ENCODE peak calls at places on chromosomes 1 and 21, in six cellular contexts. W is WERI-Rb-1, P is fibroblast of pulmonary artery, A is psoas muscle, Z is adipocyte, U is PC-3. E is an unnamed sample.
A peak's percentile ranks its signal among the peaks of the same experiment; 100 is the strongest.

GRCh38 chr21:32298148-32298559 is 501 bp upstream of the MRAP start:
- DNase-seq in W (no peak), P (peak; percentile 38), A (no peak), Z (peak; percentile 7), U (no peak), E (peak; percentile 80)

GRCh38 chr1:202365092-202365815 is 16.8 kb downstream of the PPP1R12B start:
- DNase-seq in W (no peak), P (peak; percentile 57), A (peak; percentile 25), Z (peak; percentile 63), U (no peak), E (peak; percentile 57)

GRCh38 chr1:210801501-210801900 is 332.4 kb downstream of the KCNH1 start:
- DNase-seq in W (no peak), P (no peak), A (no peak), Z (no peak), U (no peak), E (no peak)

GRCh38 chr1:36787312-36787711 is 247.0 kb downstream of the GRIK3 start:
- DNase-seq in W (no peak), P (no peak), A (no peak), Z (no peak), U (no peak), E (no peak)

GRCh38 chr1:67853704-67854103 is 20.4 kb upstream of the GNG12 start:
- DNase-seq in W (peak; percentile 83), P (peak; percentile 87), A (peak; percentile 27), Z (peak; percentile 85), U (peak; percentile 85), E (peak; percentile 97)

GRCh38 chr1:8554956-8555534 is 237.1 kb downstream of the SLC45A1 start:
- DNase-seq in W (no peak), P (peak; percentile 63), A (no peak), Z (peak; percentile 20), U (peak; percentile 10), E (peak; percentile 72)

GRCh38 chr1:208089971-208090755 is 154.0 kb downstream of the PLXNA2 start:
- DNase-seq in W (no peak), P (no peak), A (no peak), Z (peak; percentile 91), U (no peak), E (peak; percentile 78)

GRCh38 chr1:29156543-29157268 is 25.0 kb downstream of the SRSF4 start:
- DNase-seq in W (no peak), P (peak; percentile 89), A (no peak), Z (no peak), U (no peak), E (peak; percentile 82)

GRCh38 chr1:236282159-236282716 is 480 bp upstream of the ERO1B start:
- DNase-seq in W (no peak), P (no peak), A (peak; percentile 18), Z (no peak), U (no peak), E (no peak)

GRCh38 chr1:91827094-91828006 is 58.6 kb downstream of the TGFBR3 start:
- DNase-seq in W (no peak), P (no peak), A (no peak), Z (no peak), U (no peak), E (no peak)

GRCh38 chr21:31665397-31665796 is 5.9 kb downstream of the SOD1 start:
- DNase-seq in W (no peak), P (peak; percentile 35), A (peak; percentile 29), Z (no peak), U (no peak), E (peak; percentile 73)

GRCh38 chr1:17273096-17273495 is 24.2 kb downstream of the PADI3 start:
- DNase-seq in W (no peak), P (no peak), A (no peak), Z (no peak), U (no peak), E (no peak)

GRCh38 chr1:168504064-168504837 is 39.5 kb downstream of the XCL2 start:
- DNase-seq in W (no peak), P (peak; percentile 88), A (peak; percentile 55), Z (peak; percentile 84), U (no peak), E (no peak)

GRCh38 chr1:171220551-171221175 is 27.6 kb upstream of the FMO1 start:
- DNase-seq in W (no peak), P (peak; percentile 69), A (no peak), Z (peak; percentile 69), U (no peak), E (peak; percentile 82)

GRCh38 chr1:177132141-177132540 is 32.4 kb downstream of the ASTN1 start:
- DNase-seq in W (no peak), P (no peak), A (no peak), Z (no peak), U (no peak), E (no peak)

GRCh38 chr1:45335732-45336365 is 4.1 kb upstream of the TOE1 start:
- DNase-seq in W (peak; percentile 26), P (no peak), A (no peak), Z (no peak), U (peak; percentile 91), E (no peak)

GRCh38 chr1:24070821-24071393 is 41.0 kb downstream of the MYOM3 start:
- DNase-seq in W (peak; percentile 91), P (peak; percentile 81), A (peak; percentile 75), Z (peak; percentile 92), U (peak; percentile 94), E (peak; percentile 85)
- H3K4me3 ChIP-seq in W (peak overlapping the region; percentile 28), P (no peak overlapping the region), A (no peak overlapping the region), Z (no peak overlapping the region), U (no peak overlapping the region), E (no peak overlapping the region)

GRCh38 chr1:41919131-41919530 is 409 bp upstream of the HIVEP3 start:
- DNase-seq in W (no peak), P (no peak), A (no peak), Z (no peak), U (no peak), E (no peak)
- H3K4me3 ChIP-seq in W (no peak overlapping the region), P (no peak overlapping the region), A (peak overlapping the region; percentile 80), Z (peak overlapping the region; percentile 89), U (peak overlapping the region; percentile 88), E (no peak overlapping the region)

DNA sequence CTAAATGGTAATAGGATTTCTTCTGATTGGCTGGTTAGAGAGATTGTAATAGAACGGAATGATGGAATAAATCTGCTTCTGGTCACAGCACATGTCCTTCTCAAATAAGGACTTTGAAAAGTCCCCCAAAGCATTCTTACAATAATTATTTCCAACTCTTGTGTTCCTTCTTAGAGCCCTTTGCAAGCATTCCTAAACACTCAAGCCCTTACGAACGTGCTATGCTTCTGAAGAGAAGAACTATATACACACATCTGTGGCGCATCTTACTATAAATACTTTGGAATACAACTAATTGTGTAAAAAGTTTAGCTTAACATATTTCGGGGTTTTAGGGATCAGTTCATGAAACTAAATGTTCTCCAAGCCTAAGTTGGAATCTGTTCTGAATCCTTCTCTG is 25.6 kb downstream of the CLIC4 start:
- DNase-seq in W (no peak), P (peak; percentile 44), A (no peak), Z (peak; percentile 67), U (no peak), E (peak; percentile 55)
- H3K4me3 ChIP-seq in W (no peak overlapping the region), P (no peak overlapping the region), A (no peak overlapping the region), Z (peak overlapping the region; percentile 48), U (no peak overlapping the region), E (no peak overlapping the region)

GRCh38 chr1:209517651-209518050 is 65.9 kb upstream of the CAMK1G start:
- DNase-seq in W (no peak), P (no peak), A (no peak), Z (no peak), U (no peak), E (no peak)
- H3K4me3 ChIP-seq in W (no peak overlapping the region), P (no peak overlapping the region), A (no peak overlapping the region), Z (no peak overlapping the region), U (no peak overlapping the region), E (no peak overlapping the region)

GRCh38 chr1:241424480-241424971 is 67.5 kb upstream of the RGS7 start:
- DNase-seq in W (no peak), P (no peak), A (peak; percentile 14), Z (no peak), U (no peak), E (no peak)
- H3K4me3 ChIP-seq in W (peak overlapping the region; percentile 74), P (peak overlapping the region; percentile 56), A (peak overlapping the region; percentile 57), Z (peak overlapping the region; percentile 82), U (peak overlapping the region; percentile 78), E (peak overlapping the region; percentile 61)

GRCh38 chr1:246503341-246503740 is 3.7 kb downstream of the SMYD3 start:
- DNase-seq in W (peak; percentile 67), P (no peak), A (no peak), Z (peak; percentile 37), U (peak; percentile 97), E (peak; percentile 7)
- H3K4me3 ChIP-seq in W (no peak overlapping the region), P (no peak overlapping the region), A (no peak overlapping the region), Z (no peak overlapping the region), U (peak overlapping the region; percentile 33), E (no peak overlapping the region)

DNA sequence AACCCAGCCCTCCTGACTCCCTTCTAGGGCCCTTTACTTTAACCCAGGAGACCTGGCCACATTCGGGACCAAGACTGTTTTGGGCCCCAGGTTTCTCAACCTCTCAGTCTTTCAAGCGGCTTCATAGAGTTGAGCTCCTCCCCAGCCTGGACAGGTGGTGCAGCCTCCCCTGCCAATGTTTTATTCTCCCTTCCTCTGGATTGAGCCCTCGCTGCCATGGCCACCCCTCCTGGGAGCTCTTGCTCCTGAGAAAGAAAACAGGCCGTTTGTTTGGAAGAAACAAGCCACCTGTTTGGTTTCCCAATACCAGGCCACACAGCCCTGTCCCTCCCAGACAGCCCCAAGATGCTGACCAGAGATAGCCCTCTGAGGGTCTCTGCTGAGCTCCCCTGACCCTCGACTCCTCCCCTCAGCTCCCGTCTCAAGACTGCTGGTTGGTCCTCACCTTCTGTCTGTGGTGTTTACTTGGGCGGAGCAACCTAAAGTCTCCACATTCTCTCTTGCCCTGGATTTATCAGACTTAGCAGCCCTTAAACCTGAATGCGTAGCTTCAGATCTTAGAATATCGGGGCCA is 3.3 kb downstream of the TMEM51 start:
- DNase-seq in W (peak; percentile 54), P (no peak), A (no peak), Z (no peak), U (no peak), E (no peak)
- H3K4me3 ChIP-seq in W (no peak overlapping the region), P (no peak overlapping the region), A (peak overlapping the region; percentile 12), Z (no peak overlapping the region), U (no peak overlapping the region), E (no peak overlapping the region)